ENCODE peak calls at places on chromosome 4, in seven cellular contexts. Y is SK-N-SH, N is transverse colon, R is upper lobe of left lung, B is K562, V is H1, T is SK-N-MC. U is an unnamed sample.

GRCh38 chr4:142778908-142779307 is 67.2 kb downstream of the INPP4B start:
- DNase-seq in Y (no peak), N (no peak), R (no peak), B (no peak), V (no peak), T (no peak), U (no peak)

GRCh38 chr4:37891221-37892159 is 606 bp downstream of the TBC1D1 start:
- DNase-seq in Y (peak), N (peak), R (peak), B (no peak), V (no peak), T (no peak), U (peak)

GRCh38 chr4:148026022-148026421 is 294.1 kb downstream of the ARHGAP10 start:
- DNase-seq in Y (no peak), N (no peak), R (no peak), B (no peak), V (no peak), T (no peak), U (no peak)

GRCh38 chr4:7740866-7741525 is 198.7 kb downstream of the AFAP1 start:
- DNase-seq in Y (no peak), N (no peak), R (no peak), B (no peak), V (no peak), T (no peak), U (no peak)

GRCh38 chr4:82043081-82043808 is 330.5 kb downstream of the HNRNPD start:
- DNase-seq in Y (no peak), N (peak), R (peak), B (peak), V (no peak), T (no peak), U (peak)

GRCh38 chr4:158313566-158313965 is 103.3 kb downstream of the TMEM144 start:
- DNase-seq in Y (no peak), N (no peak), R (no peak), B (no peak), V (no peak), T (no peak), U (no peak)

GRCh38 chr4:1985780-1986577 is 22.8 kb downstream of the NELFA start:
- DNase-seq in Y (peak), N (no peak), R (no peak), B (no peak), V (no peak), T (no peak), U (no peak)

GRCh38 chr4:15479089-15479912 is 9.6 kb downstream of the CC2D2A start:
- DNase-seq in Y (peak), N (no peak), R (peak), B (peak), V (peak), T (no peak), U (peak)

GRCh38 chr4:10161146-10161545 is 44.5 kb upstream of the WDR1 start:
- DNase-seq in Y (no peak), N (no peak), R (no peak), B (no peak), V (no peak), T (no peak), U (no peak)

GRCh38 chr4:79917246-79917645 is 155.8 kb downstream of the ANTXR2 start:
- DNase-seq in Y (no peak), N (peak), R (peak), B (peak), V (peak), T (no peak), U (peak)

DNA sequence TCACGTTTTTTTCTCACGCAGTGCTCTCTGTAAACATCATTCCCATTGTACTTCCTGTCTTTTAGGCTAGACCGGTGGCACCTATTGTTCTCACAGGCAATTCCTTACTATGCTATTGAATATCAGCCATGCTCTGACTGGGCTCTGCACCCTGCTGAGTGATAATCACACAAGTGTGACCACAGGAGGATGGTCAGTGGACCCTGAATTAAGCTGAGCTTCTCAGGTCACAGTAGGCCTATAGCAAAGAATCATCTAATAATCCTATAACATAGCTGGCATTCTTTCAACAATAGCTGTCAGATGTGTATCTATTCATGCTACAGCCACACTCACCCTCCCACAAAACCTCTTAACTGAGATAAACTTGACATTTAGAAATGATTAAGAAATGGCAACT is 2399.8 kb upstream of the TENM3 start:
- DNase-seq in Y (no peak), N (no peak), R (no peak), B (no peak), V (no peak), T (no peak), U (no peak)
- TF ChIP-seq POLR2AphosphoS5 in Y (no peak), N (no peak), R (no peak), B (no peak), V (no peak), T (no peak), U (no peak)

DNA sequence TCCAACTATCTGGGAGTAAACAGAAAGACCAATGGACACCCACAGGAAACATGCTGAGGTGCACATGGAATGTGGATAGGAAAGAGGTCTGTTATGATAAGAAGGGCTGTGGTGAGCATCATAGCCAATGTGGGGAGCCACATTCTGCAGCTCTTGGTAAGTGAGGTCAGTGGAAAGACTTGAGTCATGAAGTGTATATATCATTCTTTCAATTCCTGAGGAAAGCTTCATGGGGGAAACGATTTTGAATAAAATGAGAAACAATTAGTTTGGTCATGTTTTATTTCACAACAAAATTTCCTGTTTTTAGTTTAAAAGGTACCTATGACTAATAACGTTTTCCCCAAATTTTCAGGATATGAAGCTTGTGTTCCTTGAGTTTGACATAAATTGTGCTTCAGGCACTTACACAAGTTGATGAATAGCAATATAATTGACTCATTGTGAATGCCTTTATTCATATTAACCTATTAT is 41.4 kb upstream of the RASSF6 start:
- DNase-seq in Y (no peak), N (no peak), R (no peak), B (peak), V (no peak), T (no peak), U (no peak)
- H3K27ac ChIP-seq in Y (no peak), N (no peak), R (no peak), B (no peak), V (no peak), T (no peak), U (no peak)

DNA sequence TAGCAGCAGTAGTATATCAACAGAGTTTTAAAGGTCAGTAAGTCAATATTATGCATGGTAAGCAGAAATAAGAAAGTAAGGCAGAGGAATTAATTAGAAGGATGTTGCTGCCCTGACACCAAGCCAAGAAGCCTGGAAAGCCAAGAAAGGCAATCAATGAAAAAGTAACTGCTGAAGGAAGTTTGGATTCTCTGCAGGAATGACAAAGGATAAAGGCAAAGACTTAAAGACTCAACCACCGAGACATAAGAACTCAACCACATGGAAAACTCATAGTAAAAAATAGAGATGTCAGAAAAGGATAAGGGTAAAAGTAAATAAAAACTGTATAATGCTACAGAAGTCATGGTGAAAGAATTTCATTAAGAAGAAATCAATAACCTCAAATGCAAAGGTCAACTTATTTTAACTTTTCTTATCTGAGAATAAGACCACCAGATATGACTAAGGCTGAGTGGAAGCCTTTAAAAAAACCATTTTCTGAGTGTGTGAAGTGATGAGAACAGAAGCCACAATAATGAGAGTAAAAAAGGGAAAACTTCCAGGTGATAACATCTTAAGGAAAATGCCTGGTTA is 55.2 kb downstream of the NEK1 start:
- DNase-seq in Y (no peak), N (no peak), R (no peak), B (no peak), V (no peak), T (no peak), U (no peak)
- TF ChIP-seq POLR2AphosphoS5 in Y (no peak), N (no peak), R (no peak), B (no peak), V (no peak), T (no peak), U (no peak)

DNA sequence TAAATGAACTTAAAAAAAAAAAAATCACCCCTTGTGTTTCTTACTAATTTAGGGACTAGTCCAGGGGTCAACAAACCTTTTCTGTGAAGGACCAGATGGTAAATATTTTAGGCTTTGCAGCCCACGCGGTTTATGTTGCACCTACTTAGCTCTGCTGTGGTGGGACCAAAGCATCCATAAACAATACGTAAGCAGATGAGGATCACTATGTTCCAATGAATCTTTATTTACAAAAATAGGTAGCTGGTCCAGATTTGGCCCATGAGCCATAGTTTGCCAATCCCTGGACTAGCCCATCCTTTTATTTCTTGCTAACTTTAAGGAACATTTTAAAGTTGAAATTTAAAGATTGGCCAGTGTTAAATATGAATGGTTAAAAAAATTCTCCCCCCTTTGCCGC is 95.3 kb downstream of the AFF1 start:
- DNase-seq in Y (no peak), N (no peak), R (no peak), B (no peak), V (no peak), T (no peak), U (no peak)
- H3K27ac ChIP-seq in Y (peak), N (peak), R (peak), B (no peak), V (no peak), T (no peak), U (peak)

GRCh38 chr4:40438384-40439026 is 103.4 kb downstream of the CHRNA9 start:
- DNase-seq in Y (no peak), N (no peak), R (no peak), B (no peak), V (no peak), T (no peak), U (no peak)
- TF ChIP-seq POLR2AphosphoS5 in Y (no peak), N (no peak), R (no peak), B (no peak), V (no peak), T (no peak), U (no peak)

DNA sequence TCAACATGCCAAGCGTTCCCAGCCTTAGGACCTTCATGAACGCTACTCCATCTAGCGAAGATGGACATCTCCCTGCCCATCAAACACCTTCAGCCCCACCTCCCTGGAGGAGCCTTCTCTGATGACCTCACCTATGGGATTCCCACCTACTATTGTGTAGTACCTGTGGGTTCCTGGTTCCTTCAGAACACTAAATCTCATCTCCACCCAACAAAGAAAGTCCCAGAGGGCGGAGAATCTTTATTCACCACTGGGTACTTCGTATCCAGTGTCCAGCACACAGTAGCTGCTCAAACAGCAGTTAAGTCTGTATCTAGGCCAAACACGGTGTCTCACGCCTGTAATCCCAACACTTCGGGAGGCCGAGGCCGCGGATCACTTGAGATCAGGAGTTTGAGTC is 10.1 kb downstream of the RBM47 start:
- DNase-seq in Y (no peak), N (no peak), R (no peak), B (no peak), V (no peak), T (no peak), U (no peak)
- H3K27ac ChIP-seq in Y (no peak), N (no peak), R (no peak), B (no peak), V (no peak), T (no peak), U (no peak)